ENCODE peak calls at places on chromosomes 5 and 9, in six cellular contexts. C is stimulated activated CD4-positive, alpha-beta T cell treated with anti-CD3 and anti-CD28 coated beads, Interleukin-1b, Interleukin-23, amount 100 ng/mL, for 24 hours; P is activated CD8-positive, alpha-beta memory T cell treated with anti-CD3 and anti-CD28 coated beads for 48 hours; R is LHCN-M2; Q is DND-41; U is neuronal stem cell. A is an unnamed sample.

GRCh38 chr9:29213374-29214161 is 1640.3 kb upstream of the C9orf72 start:
- DNase-seq in C (no peak), P (no peak), R (no peak), Q (no peak), U (peak), A (no peak)

GRCh38 chr5:180173198-180173544 is 35.8 kb downstream of the RASGEF1C start:
- DNase-seq in C (no peak), P (no peak), R (no peak), Q (no peak), U (no peak), A (peak)

GRCh38 chr5:12794476-12795332 is 890.5 kb upstream of the CTNND2 start:
- DNase-seq in C (no peak), P (no peak), R (no peak), Q (no peak), U (no peak), A (no peak)

GRCh38 chr5:169663537-169663936 is 26.5 kb downstream of the DOCK2 start:
- DNase-seq in C (no peak), P (no peak), R (no peak), Q (no peak), U (no peak), A (no peak)

GRCh38 chr5:95841914-95842812 is 19.6 kb upstream of the GLRX start:
- DNase-seq in C (no peak), P (no peak), R (peak), Q (no peak), U (no peak), A (peak)

GRCh38 chr9:133713960-133714495 is 24.1 kb downstream of the SARDH start:
- DNase-seq in C (no peak), P (no peak), R (no peak), Q (no peak), U (no peak), A (no peak)

GRCh38 chr5:91906494-91906893 is 523.4 kb upstream of the ARRDC3 start:
- DNase-seq in C (no peak), P (no peak), R (no peak), Q (no peak), U (no peak), A (no peak)

GRCh38 chr5:176609724-176610429 is at the start of gene GPRIN1:
- DNase-seq in C (no peak), P (peak), R (peak), Q (peak), U (peak), A (peak)

GRCh38 chr9:7976167-7976755 is 176.7 kb upstream of the DMAC1 start:
- DNase-seq in C (no peak), P (no peak), R (no peak), Q (peak), U (no peak), A (no peak)

GRCh38 chr9:15505927-15506326 is 4.8 kb downstream of the PSIP1 start:
- DNase-seq in C (no peak), P (no peak), R (no peak), Q (no peak), U (no peak), A (no peak)

GRCh38 chr5:79691007-79691406 is 1.4 kb downstream of the CMYA5 start:
- DNase-seq in C (no peak), P (no peak), R (no peak), Q (no peak), U (no peak), A (no peak)

A was measured in osteocyte.